ENCODE peak calls at places on chromosomes 1 and 21, in eight cellular contexts. S, I, W, O, T, C, V and L are unnamed samples.

GRCh38 chr1:232305020-232305419 is 324.9 kb downstream of the SIPA1L2 start:
- DNase-seq in S (peak; percentile 72), V (no peak), C (no peak), W (no peak), T (no peak), O (no peak), I (no peak), L (no peak)

GRCh38 chr1:95793893-95794292 is 559.9 kb downstream of the RWDD3 start:
- DNase-seq in S (no peak), C (peak; percentile 50), T (no peak), O (no peak), W (no peak), V (no peak), I (no peak), L (peak; percentile 33)

GRCh38 chr21:46003575-46004007 is 22.0 kb downstream of the COL6A1 start:
- DNase-seq in W (peak; percentile 11), I (no peak), V (peak; percentile 21), S (no peak), T (no peak), C (peak; percentile 39), O (no peak), L (no peak)

GRCh38 chr1:180168786-180169640 is 14.3 kb downstream of the QSOX1 start:
- DNase-seq in T (peak; percentile 22), O (peak; percentile 85), W (no peak), V (peak; percentile 89), S (peak; percentile 78), I (peak; percentile 58), C (peak; percentile 76), L (peak; percentile 60)

GRCh38 chr21:38712076-38712475 is 93.7 kb upstream of the ETS2 start:
- DNase-seq in C (no peak), O (no peak), T (peak; percentile 27), S (no peak), W (no peak), I (peak; percentile 43), V (no peak), L (peak; percentile 48)

GRCh38 chr1:180952657-180953013 is 39.9 kb downstream of the KIAA1614 start:
- DNase-seq in S (peak; percentile 39), O (no peak), V (no peak), C (no peak), T (no peak), W (no peak), I (no peak), L (no peak)

GRCh38 chr1:9291914-9292360 is 757 bp upstream of the SPSB1 start:
- DNase-seq in T (peak; percentile 75), I (peak; percentile 87), W (peak; percentile 56), O (peak; percentile 84), C (no peak), S (no peak), V (peak; percentile 75), L (no peak)

GRCh38 chr1:204841798-204842197 is 28.9 kb upstream of the NFASC start:
- DNase-seq in C (no peak), W (no peak), O (no peak), I (no peak), S (no peak), V (no peak), T (no peak), L (no peak)

DNA sequence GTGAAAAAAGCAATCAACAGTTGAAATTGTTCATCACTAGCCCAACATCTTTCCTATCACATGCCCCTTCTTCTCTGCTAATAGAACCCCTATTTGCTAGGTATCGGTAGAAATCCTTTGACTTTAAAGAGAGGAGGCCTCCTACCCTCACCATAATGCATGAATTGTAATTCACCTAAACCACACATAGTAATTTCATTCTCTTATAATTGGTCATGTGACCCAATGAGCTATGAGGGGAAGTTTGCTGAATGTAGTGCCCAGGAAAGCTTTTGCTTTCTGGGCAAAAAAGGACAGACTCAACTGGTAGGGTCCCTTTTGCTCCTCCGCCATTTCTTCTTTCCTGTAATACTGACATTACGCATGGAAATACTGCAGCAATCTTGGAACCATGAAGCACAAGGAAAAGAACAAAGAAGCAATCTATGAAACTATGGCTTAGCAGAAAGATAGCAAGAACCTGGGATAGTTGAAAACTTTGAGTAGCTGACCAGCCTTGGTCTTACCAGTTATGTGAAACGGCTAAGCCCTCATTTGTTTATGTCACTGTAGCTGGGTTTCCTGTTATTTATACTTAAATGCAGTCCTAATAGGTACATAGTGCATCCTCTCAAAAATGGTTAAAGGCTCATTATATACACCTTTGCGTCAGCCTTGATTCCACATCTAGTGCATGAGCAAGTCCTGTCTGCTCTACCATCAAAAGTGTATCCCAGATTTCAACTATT is 10.2 kb upstream of the CHI3L2 start:
- DNase-seq in W (no peak), V (no peak), S (no peak), T (no peak), I (no peak), C (no peak), O (no peak), L (no peak)
- H3K4me3 ChIP-seq in W (no peak overlapping the region), V (no peak overlapping the region), S (no peak overlapping the region), T (no peak overlapping the region), I (no peak overlapping the region), C (no peak overlapping the region), O (no peak overlapping the region), L (no peak overlapping the region)

GRCh38 chr1:183636334-183636682 is 725 bp upstream of the ARPC5 start:
- DNase-seq in O (no peak), S (no peak), W (no peak), V (no peak), I (no peak), T (no peak), C (no peak), L (no peak)
- H3K27ac ChIP-seq in O (peak overlapping the region; percentile 89), S (peak overlapping the region; percentile 49), W (peak overlapping the region; percentile 91), V (peak overlapping the region; percentile 95), I (peak overlapping the region; percentile 35), T (peak overlapping the region; percentile 60), C (no peak overlapping the region), L (peak overlapping the region; percentile 42)

GRCh38 chr1:114504023-114504422 is 7.0 kb downstream of the TRIM33 start:
- DNase-seq in W (no peak), V (no peak), T (no peak), I (no peak), C (no peak), S (no peak), O (no peak), L (no peak)
- H3K4me1 ChIP-seq in W (peaks cover 5% of the 10 kb centered on the region), V (peaks cover 63% of the 10 kb centered on the region), T (peaks cover 2% of the 10 kb centered on the region), I (peaks cover 3% of the 10 kb centered on the region), C (no peaks in the 10 kb centered on the region), S (peaks cover 38% of the 10 kb centered on the region), O (peaks cover under 1% of the 10 kb centered on the region), L (peaks cover 20% of the 10 kb centered on the region)

GRCh38 chr1:7705908-7706216 is 65.2 kb upstream of the VAMP3 start:
- DNase-seq in W (no peak), C (no peak), T (no peak), V (no peak), S (no peak), I (no peak), O (no peak), L (no peak)

GRCh38 chr1:7704214-7705047 is 66.7 kb upstream of the VAMP3 start:
- DNase-seq in T (peak; percentile 78), O (peak; percentile 97), I (peak; percentile 93), W (peak; percentile 92), S (peak; percentile 96), C (peak; percentile 97), V (peak; percentile 97), L (peak; percentile 90)

GRCh38 chr1:7705048-7705907 is 65.8 kb upstream of the VAMP3 start:
- DNase-seq in T (no peak), V (peak; percentile 38), C (peak; percentile 67), I (no peak), W (peak; percentile 30), S (peak; percentile 76), O (peak; percentile 79), L (no peak)

GRCh38 chr1:7702365-7702764 is 68.7 kb upstream of the VAMP3 start:
- DNase-seq in O (no peak), T (no peak), S (no peak), V (no peak), I (no peak), W (no peak), C (no peak), L (peak; percentile 43)

GRCh38 chr1:7703321-7704213 is 67.5 kb upstream of the VAMP3 start:
- DNase-seq in S (peak; percentile 74), I (no peak), W (no peak), T (no peak), O (no peak), C (peak; percentile 73), V (no peak), L (no peak)
- H3K4me3 ChIP-seq in S (peak overlapping the region; percentile 29), I (no peak overlapping the region), W (peak overlapping the region; percentile 60), T (no peak overlapping the region), O (peak overlapping the region; percentile 42), C (peak overlapping the region; percentile 56), V (peak overlapping the region; percentile 53), L (peak overlapping the region; percentile 17)

DNA sequence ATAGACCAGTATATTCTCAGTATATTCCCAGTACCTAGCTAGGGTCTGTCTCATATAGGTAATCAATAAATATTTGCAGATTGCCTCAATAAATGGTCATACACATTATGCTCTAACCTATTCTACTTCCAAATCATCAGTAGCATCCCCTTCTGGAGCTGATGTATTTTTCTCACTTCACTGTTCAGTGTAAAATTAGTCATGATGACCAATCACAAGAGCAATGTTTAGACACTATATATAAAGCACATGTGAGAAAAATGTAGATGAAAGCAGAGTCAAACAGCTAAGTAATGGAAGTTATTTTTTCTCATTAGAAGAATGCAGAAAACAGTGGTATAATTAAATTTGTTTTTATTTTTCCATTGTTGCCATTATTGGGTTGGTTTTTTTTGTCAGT is 34.7 kb downstream of the EPRS1 start:
- DNase-seq in V (no peak), T (peak; percentile 10), W (no peak), C (no peak), O (no peak), S (no peak), I (no peak), L (no peak)
- H3K27ac ChIP-seq in V (no peak overlapping the region), T (no peak overlapping the region), W (no peak overlapping the region), C (no peak overlapping the region), O (no peak overlapping the region), S (no peak overlapping the region), I (no peak overlapping the region), L (no peak overlapping the region)

GRCh38 chr1:21335750-21336168 is 45.5 kb upstream of the ECE1 start:
- DNase-seq in T (no peak), O (no peak), S (no peak), I (no peak), C (no peak), W (no peak), V (no peak), L (no peak)

GRCh38 chr1:21338568-21339401 is 48.5 kb upstream of the ECE1 start:
- DNase-seq in T (peak; percentile 93), S (no peak), O (peak; percentile 95), W (peak; percentile 72), C (no peak), V (peak; percentile 89), I (peak; percentile 91), L (peak; percentile 69)

GRCh38 chr1:21337931-21338567 is 47.8 kb upstream of the ECE1 start:
- DNase-seq in V (peak; percentile 75), I (peak; percentile 93), O (peak; percentile 82), S (peak; percentile 78), T (peak; percentile 93), W (peak; percentile 93), C (no peak), L (peak; percentile 73)

GRCh38 chr1:21337459-21337930 is 47.2 kb upstream of the ECE1 start:
- DNase-seq in S (no peak), T (no peak), C (no peak), I (no peak), O (no peak), W (no peak), V (no peak), L (no peak)

DNA sequence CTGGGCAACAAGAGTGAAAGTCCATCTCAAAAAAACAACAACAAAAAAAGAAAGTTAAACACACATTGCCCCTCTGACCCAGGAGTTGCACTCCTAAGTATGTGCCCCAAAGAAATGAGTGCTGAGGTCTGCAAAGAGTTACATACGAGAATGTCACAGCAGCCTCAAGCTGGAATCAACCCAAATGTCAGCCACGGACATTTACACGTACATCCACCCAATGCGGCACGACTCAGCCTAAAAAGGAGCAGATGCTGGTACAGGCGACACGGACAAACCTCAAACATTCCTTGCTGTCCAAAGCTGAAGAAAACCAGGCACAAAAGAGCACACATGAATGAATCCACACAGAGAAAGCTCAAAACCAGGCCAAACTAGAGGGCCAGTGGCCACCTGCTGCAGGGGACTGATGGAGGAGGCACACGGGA is 46.8 kb upstream of the ECE1 start:
- DNase-seq in S (no peak), I (peak; percentile 85), O (no peak), V (no peak), T (no peak), C (no peak), W (no peak), L (no peak)
- H3K4me1 ChIP-seq in S (peaks cover 89% of the 10 kb centered on the region), I (peaks cover 56% of the 10 kb centered on the region), O (peaks cover 86% of the 10 kb centered on the region), V (peaks cover 98% of the 10 kb centered on the region), T (peaks cover 71% of the 10 kb centered on the region), C (peaks cover 5% of the 10 kb centered on the region), W (peaks cover 93% of the 10 kb centered on the region), L (peaks cover 14% of the 10 kb centered on the region)